ENCODE peak calls at places on chromosomes 12 and 14, in four cellular contexts. S is SK-N-SH, D is HCT116, N is adipocyte. O is an unnamed sample.

GRCh38 chr12:68779280-68779679 is 28.7 kb upstream of the MDM2 start:
- DNase-seq in S (no peak), D (no peak), N (no peak), O (no peak)

GRCh38 chr14:39682563-39682962 is 250.3 kb upstream of the FBXO33 start:
- DNase-seq in S (no peak), D (no peak), N (no peak), O (no peak)

GRCh38 chr12:25308761-25309160 is 58.0 kb upstream of the KRAS start:
- DNase-seq in S (no peak), D (no peak), N (no peak), O (no peak)

GRCh38 chr12:32163596-32163995 is 56.9 kb downstream of the BICD1 start:
- DNase-seq in S (no peak), D (no peak), N (no peak), O (no peak)

GRCh38 chr14:54048736-54049135 is 92.1 kb upstream of the BMP4 start:
- DNase-seq in S (no peak), D (no peak), N (no peak), O (no peak)

GRCh38 chr12:7966558-7966957 is 30.6 kb upstream of the SLC2A3 start:
- DNase-seq in S (no peak), D (no peak), N (no peak), O (no peak)

GRCh38 chr12:131950182-131950913 is 606 bp downstream of the EP400 start:
- DNase-seq in S (peak; percentile 79), D (no peak), N (peak; percentile 70), O (peak; percentile 85)

GRCh38 chr14:77026930-77027537 is 1.5 kb downstream of the IRF2BPL start:
- DNase-seq in S (peak; percentile 72), D (no peak), N (peak; percentile 55), O (peak; percentile 82)

GRCh38 chr14:92991536-92991935 is 68.6 kb downstream of the CHGA start:
- DNase-seq in S (no peak), D (no peak), N (no peak), O (peak; percentile 59)

GRCh38 chr12:89389755-89390661 is 37.7 kb upstream of the DUSP6 start:
- DNase-seq in S (no peak), D (no peak), N (peak; percentile 14), O (no peak)

GRCh38 chr12:53726946-53727309 is 324 bp downstream of the CALCOCO1 start:
- DNase-seq in S (no peak), D (no peak), N (peak; percentile 67), O (peak; percentile 73)

GRCh38 chr12:38771871-38772270 is 133.5 kb downstream of the CPNE8 start:
- DNase-seq in S (no peak), D (no peak), N (no peak), O (no peak)

GRCh38 chr12:10397311-10397710 is 7.5 kb upstream of the KLRK1 start:
- DNase-seq in S (no peak), D (no peak), N (no peak), O (no peak)

GRCh38 chr14:66422019-66422946 is 63.9 kb upstream of the CCDC196 start:
- DNase-seq in S (no peak), D (no peak), N (no peak), O (no peak)

GRCh38 chr14:24861083-24861630 is 188.8 kb downstream of the STXBP6 start:
- DNase-seq in S (no peak), D (no peak), N (peak; percentile 61), O (no peak)

GRCh38 chr12:19546027-19546426 is 106.7 kb downstream of the AEBP2 start:
- DNase-seq in S (no peak), D (no peak), N (peak; percentile 42), O (no peak)

GRCh38 chr14:24911324-24912095 is 138.4 kb downstream of the STXBP6 start:
- DNase-seq in S (no peak), D (no peak), N (peak; percentile 97), O (no peak)

GRCh38 chr12:123998960-123999359 is 25.9 kb downstream of the ZNF664 start:
- DNase-seq in S (no peak), D (no peak), N (no peak), O (no peak)

GRCh38 chr14:89753828-89754439 is 200.6 kb downstream of the EFCAB11 start:
- DNase-seq in S (no peak), D (no peak), N (no peak), O (no peak)

GRCh38 chr12:108457006-108457733 is 57.9 kb upstream of the FICD start:
- DNase-seq in S (peak; percentile 68), D (peak; percentile 33), N (peak; percentile 87), O (no peak)

GRCh38 chr12:101671157-101671791 is 26.2 kb upstream of the CHPT1 start:
- DNase-seq in S (no peak), D (no peak), N (no peak), O (no peak)

GRCh38 chr12:106080111-106080732 is 58.5 kb downstream of the NUAK1 start:
- DNase-seq in S (no peak), D (no peak), N (peak; percentile 83), O (no peak)

GRCh38 chr12:31736472-31736871 is 7.7 kb upstream of the AMN1 start:
- DNase-seq in S (no peak), D (no peak), N (peak; percentile 45), O (no peak)

GRCh38 chr14:34201909-34202622 is 251.2 kb upstream of the EGLN3 start:
- DNase-seq in S (no peak), D (no peak), N (peak; percentile 7), O (no peak)

DNA sequence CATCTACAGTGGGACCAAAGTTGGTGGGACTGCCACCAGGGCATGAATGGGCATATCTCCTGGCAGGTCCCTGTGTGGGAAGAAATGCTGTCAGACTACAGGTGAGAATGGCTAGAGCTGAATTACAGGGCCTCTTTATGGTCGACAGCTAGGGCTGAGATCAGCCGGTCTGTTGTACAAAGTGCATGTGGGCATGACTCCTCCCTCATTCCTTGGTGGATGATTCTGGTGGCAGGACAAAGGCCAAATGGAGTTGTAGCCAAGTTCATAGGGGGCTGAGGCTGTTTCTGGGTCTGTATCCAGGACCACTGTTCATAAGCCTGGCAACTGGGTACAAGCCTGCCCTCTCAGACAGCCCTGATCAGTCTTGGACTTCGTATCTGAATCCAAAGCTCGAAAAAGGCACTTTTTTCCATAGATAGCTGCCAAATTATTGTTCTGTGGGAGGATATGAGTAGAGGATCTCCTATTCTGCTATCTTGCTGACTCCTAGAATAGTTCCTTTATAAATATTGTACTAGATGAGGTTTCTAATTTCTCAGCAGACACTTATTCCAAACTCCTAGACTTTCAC is 460.8 kb downstream of the TMEM117 start:
- DNase-seq in S (no peak), D (no peak), N (no peak), O (no peak)
- H3K9ac ChIP-seq in S (no peak overlapping the region), D (no peak overlapping the region), N (no peak overlapping the region), O (no peak overlapping the region)

GRCh38 chr12:77122661-77123060 is 57.3 kb upstream of the E2F7 start:
- DNase-seq in S (no peak), D (no peak), N (peak; percentile 55), O (no peak)
- H3K9ac ChIP-seq in S (peak overlapping the region; percentile 75), D (no peak overlapping the region), N (peak overlapping the region; percentile 52), O (no peak overlapping the region)

GRCh38 chr14:68512088-68512487 is 280.8 kb downstream of the ZFP36L1 start:
- DNase-seq in S (peak; percentile 66), D (no peak), N (peak; percentile 74), O (no peak)

GRCh38 chr14:68510201-68510600 is 282.7 kb downstream of the ZFP36L1 start:
- DNase-seq in S (peak; percentile 81), D (no peak), N (peak; percentile 96), O (no peak)

GRCh38 chr14:68511727-68512047 is 281.2 kb downstream of the ZFP36L1 start:
- DNase-seq in S (no peak), D (no peak), N (no peak), O (no peak)

GRCh38 chr14:68509188-68509953 is 283.5 kb downstream of the ZFP36L1 start:
- DNase-seq in S (no peak), D (no peak), N (no peak), O (no peak)

GRCh38 chr14:68510951-68511726 is 281.7 kb downstream of the ZFP36L1 start:
- DNase-seq in S (no peak), D (no peak), N (peak; percentile 20), O (no peak)
- H3K9ac ChIP-seq in S (peak overlapping the region; percentile 16), D (no peak overlapping the region), N (peak overlapping the region; percentile 55), O (no peak overlapping the region)

GRCh38 chr12:49903351-49903699 is 375 bp downstream of the FAIM2 start:
- DNase-seq in S (no peak), D (no peak), N (no peak), O (peak; percentile 69)

GRCh38 chr12:49902399-49903350 is 1.0 kb downstream of the FAIM2 start:
- DNase-seq in S (peak; percentile 62), D (no peak), N (no peak), O (peak; percentile 60)

GRCh38 chr12:49903700-49904423 is at the start of gene FAIM2:
- DNase-seq in S (peak; percentile 92), D (no peak), N (peak; percentile 77), O (peak; percentile 88)

GRCh38 chr12:49905718-49906314 is 2.1 kb upstream of the FAIM2 start:
- DNase-seq in S (no peak), D (no peak), N (no peak), O (peak; percentile 6)

GRCh38 chr12:49904601-49905000 is 901 bp upstream of the FAIM2 start:
- DNase-seq in S (no peak), D (no peak), N (no peak), O (peak; percentile 24)
- H3K9ac ChIP-seq in S (peak overlapping the region; percentile 48), D (no peak overlapping the region), N (peak overlapping the region; percentile 69), O (no peak overlapping the region)

GRCh38 chr14:91669867-91670266 is 62.0 kb downstream of the CATSPERB start:
- DNase-seq in S (no peak), D (no peak), N (no peak), O (no peak)
- H3K9ac ChIP-seq in S (no peak overlapping the region), D (no peak overlapping the region), N (no peak overlapping the region), O (no peak overlapping the region)